ENCODE peak calls at places on chromosomes 5 and 9, in eight cellular contexts. Q is suprapubic skin, H is brain microvascular endothelial cell, C is heart left ventricle, O is MM.1S, I is small intestine, W is IMR-90, M is tibial nerve. K is an unnamed sample.

GRCh38 chr9:138114501-138115245 is 237.1 kb downstream of the CACNA1B start:
- DNase-seq in Q (no peak), M (no peak), C (no peak), W (no peak), O (no peak), H (no peak), I (no peak), K (no peak)

GRCh38 chr9:90641868-90642558 is 611 bp downstream of the DIRAS2 start:
- DNase-seq in W (no peak), H (no peak), I (peak; percentile 3), C (no peak), M (no peak), Q (no peak), O (no peak), K (no peak)

GRCh38 chr5:141703133-141703561 is 21.1 kb upstream of the ARAP3 start:
- DNase-seq in I (no peak), H (no peak), Q (no peak), O (no peak), M (no peak), W (no peak), C (no peak), K (no peak)

GRCh38 chr5:54309751-54310432 is 481 bp downstream of the ARL15 start:
- DNase-seq in H (peak; percentile 8), C (no peak), Q (peak; percentile 84), O (peak; percentile 41), M (peak; percentile 18), W (peak; percentile 10), I (peak; percentile 51), K (peak; percentile 32)

GRCh38 chr5:116626272-116626723 is 51.7 kb upstream of the SEMA6A start:
- DNase-seq in W (peak; percentile 22), O (no peak), H (peak; percentile 88), M (peak; percentile 82), C (peak; percentile 73), Q (peak; percentile 86), I (peak; percentile 10), K (no peak)

GRCh38 chr5:72180925-72181324 is 73.7 kb downstream of the MAP1B start:
- DNase-seq in O (no peak), M (no peak), Q (no peak), C (no peak), I (no peak), W (no peak), H (no peak), K (no peak)

GRCh38 chr5:150616506-150616905 is 24.0 kb upstream of the SYNPO start:
- DNase-seq in C (no peak), M (no peak), H (no peak), W (no peak), I (no peak), Q (no peak), O (no peak), K (no peak)

GRCh38 chr5:78002690-78003089 is 226.6 kb upstream of the TBCA start:
- DNase-seq in O (no peak), I (no peak), C (no peak), M (no peak), H (no peak), Q (no peak), W (no peak), K (no peak)

GRCh38 chr5:96146675-96147074 is 185.0 kb upstream of the ELL2 start:
- DNase-seq in C (no peak), O (no peak), H (peak; percentile 27), M (no peak), I (peak; percentile 20), W (peak; percentile 95), Q (no peak), K (no peak)

GRCh38 chr9:13267743-13268142 is 11.7 kb downstream of the MPDZ start:
- DNase-seq in W (peak; percentile 94), C (no peak), M (no peak), Q (no peak), H (peak; percentile 84), O (no peak), I (no peak), K (no peak)

GRCh38 chr9:36091028-36091953 is 45.2 kb upstream of the GLIPR2 start:
- DNase-seq in Q (no peak), H (peak; percentile 73), C (no peak), I (peak; percentile 12), O (no peak), W (peak; percentile 96), M (no peak), K (no peak)

GRCh38 chr9:98916660-98917059 is 27.0 kb upstream of the COL15A1 start:
- DNase-seq in H (no peak), W (peak; percentile 24), I (no peak), Q (no peak), M (no peak), O (no peak), C (peak; percentile 87), K (no peak)

GRCh38 chr5:145752947-145753346 is 82.2 kb downstream of the PRELID2 start:
- DNase-seq in O (no peak), Q (no peak), H (peak; percentile 49), W (peak; percentile 42), I (no peak), C (no peak), M (no peak), K (no peak)

GRCh38 chr5:139746691-139747582 is 48.7 kb upstream of the PSD2 start:
- DNase-seq in I (no peak), W (peak; percentile 46), C (peak; percentile 53), M (no peak), H (no peak), O (no peak), Q (no peak), K (peak; percentile 56)

GRCh38 chr5:66080664-66081063 is 63.4 kb upstream of the SREK1 start:
- DNase-seq in H (no peak), Q (no peak), O (no peak), W (no peak), M (no peak), I (no peak), C (no peak), K (no peak)

GRCh38 chr9:69919461-69920061 is 98.9 kb downstream of the CFAP95 start:
- DNase-seq in W (peak; percentile 74), C (no peak), O (peak; percentile 75), I (peak; percentile 40), Q (no peak), H (peak; percentile 38), M (no peak), K (peak; percentile 38)

GRCh38 chr9:27784999-27785713 is 211.9 kb upstream of the C9orf72 start:
- DNase-seq in I (no peak), C (no peak), M (no peak), H (peak; percentile 29), O (no peak), W (no peak), Q (no peak), K (no peak)

GRCh38 chr5:166637295-166637694 is 1654.2 kb upstream of the WWC1 start:
- DNase-seq in I (no peak), W (no peak), M (no peak), C (no peak), H (no peak), O (no peak), Q (no peak), K (no peak)

GRCh38 chr5:42989198-42989597 is 50.9 kb downstream of the ANXA2R start:
- DNase-seq in H (no peak), M (no peak), C (no peak), I (no peak), O (peak; percentile 29), Q (no peak), W (no peak), K (no peak)
- H3K27me3 ChIP-seq in H (no peaks in the 10 kb centered on the region), M (no peaks in the 10 kb centered on the region), C (peaks cover 31% of the 10 kb centered on the region), I (peaks cover 3% of the 10 kb centered on the region), O (no peaks in the 10 kb centered on the region), Q (peaks cover 43% of the 10 kb centered on the region), W (no peaks in the 10 kb centered on the region), K (no peaks in the 10 kb centered on the region)

GRCh38 chr5:173323799-173324114 is 4.5 kb downstream of the STC2 start:
- DNase-seq in Q (no peak), C (no peak), O (no peak), W (no peak), M (no peak), H (no peak), I (no peak), K (no peak)

GRCh38 chr5:173324115-173325001 is 3.9 kb downstream of the STC2 start:
- DNase-seq in H (no peak), I (peak; percentile 65), Q (peak; percentile 85), O (peak; percentile 39), C (peak; percentile 91), W (peak; percentile 89), M (no peak), K (no peak)

GRCh38 chr5:173326501-173326960 is 1.7 kb downstream of the STC2 start:
- DNase-seq in I (no peak), C (no peak), O (no peak), M (no peak), H (peak; percentile 79), W (peak; percentile 92), Q (no peak), K (no peak)

GRCh38 chr5:173323121-173323798 is 5.0 kb downstream of the STC2 start:
- DNase-seq in I (no peak), Q (peak; percentile 64), W (no peak), O (no peak), H (no peak), M (no peak), C (no peak), K (no peak)

GRCh38 chr5:173325091-173325698 is 3.0 kb downstream of the STC2 start:
- DNase-seq in O (no peak), M (no peak), I (no peak), W (no peak), C (no peak), H (no peak), Q (peak; percentile 60), K (no peak)
- H3K27me3 ChIP-seq in O (peaks cover 51% of the 10 kb centered on the region), M (no peaks in the 10 kb centered on the region), I (peaks cover 16% of the 10 kb centered on the region), W (no peaks in the 10 kb centered on the region), C (no peaks in the 10 kb centered on the region), H (no peaks in the 10 kb centered on the region), Q (peaks cover 70% of the 10 kb centered on the region), K (peaks cover 8% of the 10 kb centered on the region)

DNA sequence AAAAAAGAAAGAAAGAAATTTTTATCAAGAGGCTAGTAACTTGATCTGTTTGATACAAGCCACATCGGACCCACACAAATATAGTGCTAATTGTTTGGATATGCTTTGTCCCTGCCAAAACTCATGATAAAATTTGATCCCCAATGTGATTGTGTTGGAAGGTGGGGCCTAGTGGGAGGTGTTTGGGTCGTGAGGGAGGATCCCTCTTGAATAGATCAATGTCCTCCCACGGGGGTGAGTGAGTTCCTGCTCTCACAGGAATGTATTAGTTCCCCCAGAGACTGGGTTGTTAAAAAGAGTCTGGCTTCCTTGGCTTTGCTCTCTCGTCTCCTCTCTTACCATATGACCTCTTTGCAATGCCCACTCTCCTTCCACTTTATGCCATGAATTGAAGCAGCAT is 80.6 kb upstream of the CPLX2 start:
- DNase-seq in O (no peak), M (no peak), C (no peak), Q (no peak), W (no peak), H (no peak), I (no peak), K (no peak)
- H3K27me3 ChIP-seq in O (peaks cover 11% of the 10 kb centered on the region), M (no peaks in the 10 kb centered on the region), C (peaks cover 17% of the 10 kb centered on the region), Q (peaks cover 21% of the 10 kb centered on the region), W (peaks cover under 1% of the 10 kb centered on the region), H (no peaks in the 10 kb centered on the region), I (peaks cover 5% of the 10 kb centered on the region), K (no peaks in the 10 kb centered on the region)

GRCh38 chr9:109558718-109559151 is 60.6 kb upstream of the PTPN3 start:
- DNase-seq in W (no peak), M (no peak), C (no peak), O (no peak), H (no peak), I (no peak), Q (no peak), K (no peak)
- H3K27me3 ChIP-seq in W (peaks cover 41% of the 10 kb centered on the region), M (no peaks in the 10 kb centered on the region), C (no peaks in the 10 kb centered on the region), O (no peaks in the 10 kb centered on the region), H (no peaks in the 10 kb centered on the region), I (no peaks in the 10 kb centered on the region), Q (no peaks in the 10 kb centered on the region), K (no peaks in the 10 kb centered on the region)